ENCODE peak calls at places on chromosomes 13 and 19, in seven cellular contexts. Q is GM20000; L is tibial artery; N is AG10803; V is activated CD8-positive, alpha-beta memory T cell treated with anti-CD3 and anti-CD28 coated beads for 48 hours; D is stromal cell of bone marrow; K is activated T-helper 1 cell treated with anti-CD3 and anti-CD28 coated beads, Interleukin-2, amount 50 U/mL, for 16 hours. C is an unnamed sample.

GRCh38 chr19:18514800-18515682 is 6.8 kb downstream of the ELL start:
- DNase-seq in Q (no peak), L (peak; percentile 45), N (peak; percentile 31), K (no peak), D (no peak), V (no peak), C (no peak)

GRCh38 chr19:33803383-33803782 is 6.7 kb downstream of the KCTD15 start:
- DNase-seq in V (no peak), L (no peak), Q (no peak), N (no peak), D (no peak), K (no peak), C (no peak)

GRCh38 chr13:43273362-43273761 is 250.0 kb downstream of the DNAJC15 start:
- DNase-seq in D (no peak), K (no peak), N (peak; percentile 23), Q (no peak), V (no peak), L (no peak), C (no peak)

GRCh38 chr19:709965-710714 is 1.4 kb downstream of the PALM start:
- DNase-seq in N (no peak), K (no peak), Q (no peak), L (peak; percentile 48), D (no peak), V (no peak), C (no peak)

GRCh38 chr13:49042476-49042875 is 66.8 kb downstream of the FNDC3A start:
- DNase-seq in L (no peak), D (no peak), N (peak; percentile 30), V (no peak), Q (no peak), K (no peak), C (no peak)

GRCh38 chr13:39051157-39051556 is 12.9 kb downstream of the NHLRC3 start:
- DNase-seq in Q (peak; percentile 17), D (peak; percentile 27), N (peak; percentile 55), K (no peak), L (no peak), V (no peak), C (no peak)

GRCh38 chr19:37304190-37304883 is 66.6 kb upstream of the ZNF527 start:
- DNase-seq in D (no peak), K (no peak), Q (no peak), L (no peak), N (no peak), V (no peak), C (no peak)

GRCh38 chr13:113052971-113053370 is 52.6 kb upstream of the F7 start:
- DNase-seq in Q (no peak), D (no peak), K (no peak), V (no peak), N (no peak), L (no peak), C (no peak)

GRCh38 chr19:18109731-18110671 is 12.4 kb downstream of the MAST3 start:
- DNase-seq in N (no peak), V (no peak), D (no peak), K (no peak), L (peak; percentile 46), Q (peak; percentile 74), C (no peak)

GRCh38 chr19:48874309-48875135 is 2.3 kb downstream of the PPP1R15A start:
- DNase-seq in L (no peak), V (no peak), D (no peak), K (no peak), N (peak; percentile 63), Q (no peak), C (no peak)

GRCh38 chr13:40317980-40318327 is 348.5 kb downstream of the FOXO1 start:
- DNase-seq in K (no peak), Q (no peak), V (no peak), D (no peak), N (no peak), L (no peak), C (no peak)

GRCh38 chr19:33392341-33393285 is 19.1 kb downstream of the CEBPG start:
- DNase-seq in K (no peak), Q (no peak), L (peak; percentile 21), V (no peak), D (no peak), N (no peak), C (no peak)

GRCh38 chr19:8141726-8142524 is 7.5 kb downstream of the FBN3 start:
- DNase-seq in V (no peak), K (no peak), L (no peak), N (no peak), Q (no peak), D (no peak), C (no peak)

GRCh38 chr19:46784262-46785053 is 3.9 kb downstream of the SLC1A5 start:
- DNase-seq in K (no peak), L (peak; percentile 75), D (peak; percentile 80), V (peak; percentile 49), Q (peak; percentile 86), N (peak; percentile 98), C (peak; percentile 12)

GRCh38 chr19:47093841-47094240 is 19.7 kb downstream of the ZC3H4 start:
- DNase-seq in D (no peak), K (no peak), V (no peak), Q (peak; percentile 82), L (no peak), N (no peak), C (no peak)

GRCh38 chr13:77728265-77728966 is 30.9 kb downstream of the SLAIN1 start:
- DNase-seq in D (no peak), N (no peak), K (no peak), L (no peak), V (no peak), Q (no peak), C (no peak)

GRCh38 chr13:51794959-51795358 is 9.0 kb downstream of the DHRS12 start:
- DNase-seq in V (no peak), K (no peak), N (no peak), Q (no peak), D (no peak), L (no peak), C (no peak)

GRCh38 chr19:33147538-33147937 is 15.6 kb downstream of the WDR88 start:
- DNase-seq in L (no peak), V (no peak), N (no peak), D (no peak), K (no peak), Q (no peak), C (no peak)

GRCh38 chr19:4061178-4061682 is 5.5 kb downstream of the ZBTB7A start:
- DNase-seq in K (no peak), V (no peak), L (peak; percentile 89), D (no peak), Q (no peak), N (peak; percentile 61), C (no peak)

GRCh38 chr13:48801255-48801654 is 147.5 kb downstream of the CYSLTR2 start:
- DNase-seq in Q (no peak), K (no peak), N (peak; percentile 90), V (no peak), D (peak; percentile 59), L (no peak), C (no peak)

GRCh38 chr13:56400774-56401173 is 739.9 kb upstream of the PRR20A start:
- DNase-seq in N (no peak), D (no peak), V (no peak), Q (no peak), L (no peak), K (no peak), C (no peak)

GRCh38 chr13:68692049-68692448 is 1415.6 kb upstream of the ATXN8OS start:
- DNase-seq in K (no peak), V (no peak), D (no peak), Q (no peak), L (no peak), N (no peak), C (no peak)

GRCh38 chr13:44648392-44649117 is 72.4 kb upstream of the TSC22D1 start:
- DNase-seq in Q (peak; percentile 55), N (peak; percentile 29), L (no peak), D (no peak), K (no peak), V (no peak), C (no peak)

GRCh38 chr13:93535256-93535655 is 308.6 kb downstream of the GPC6 start:
- DNase-seq in N (peak; percentile 66), L (no peak), V (no peak), Q (no peak), K (no peak), D (peak; percentile 37), C (no peak)

GRCh38 chr19:4338441-4339350 is at the start of gene STAP2:
- DNase-seq in K (no peak), L (no peak), V (no peak), D (no peak), N (no peak), Q (no peak), C (peak; percentile 37)

GRCh38 chr19:45509692-45510015 is 2.4 kb downstream of the VASP start:
- DNase-seq in D (no peak), V (no peak), N (no peak), Q (no peak), L (no peak), K (no peak), C (no peak)

GRCh38 chr19:18262917-18263316 is 11.3 kb downstream of the IQCN start:
- DNase-seq in N (no peak), D (no peak), V (no peak), Q (no peak), L (no peak), K (no peak), C (no peak)

GRCh38 chr19:48480151-48480475 is 10.9 kb downstream of the CYTH2 start:
- DNase-seq in V (no peak), L (peak; percentile 69), K (no peak), N (peak; percentile 41), D (no peak), Q (no peak), C (no peak)

GRCh38 chr13:37617162-37617561 is 18.6 kb upstream of the POSTN start:
- DNase-seq in V (no peak), N (peak; percentile 98), K (no peak), D (no peak), Q (no peak), L (no peak), C (no peak)

GRCh38 chr19:5972355-5972731 is 5.6 kb downstream of the RANBP3 start:
- DNase-seq in K (no peak), Q (no peak), V (no peak), N (no peak), L (no peak), D (no peak), C (no peak)

GRCh38 chr13:110344320-110344719 is 37.2 kb downstream of the COL4A2 start:
- DNase-seq in Q (no peak), L (no peak), K (no peak), V (no peak), N (no peak), D (no peak), C (no peak)

GRCh38 chr13:112455476-112456059 is 79.4 kb downstream of the SPACA7 start:
- DNase-seq in Q (no peak), V (no peak), L (peak; percentile 7), D (no peak), K (no peak), N (no peak), C (no peak)

GRCh38 chr13:114228176-114228575 is 6.5 kb upstream of the CDC16 start:
- DNase-seq in V (no peak), L (no peak), K (no peak), N (no peak), D (no peak), Q (no peak), C (no peak)

GRCh38 chr19:42281175-42282035 is 12.4 kb downstream of the CIC start:
- DNase-seq in N (peak; percentile 27), D (no peak), K (no peak), L (peak; percentile 75), Q (no peak), V (no peak), C (no peak)

GRCh38 chr13:96904232-96904631 is 90.0 kb downstream of the OXGR1 start:
- DNase-seq in N (no peak), L (no peak), Q (no peak), V (no peak), K (no peak), D (no peak), C (no peak)

C was measured in endothelial cell.